ENCODE peak calls at places on chromosomes 16 and 17, in five cellular contexts. M is hepatocyte, A is neuronal stem cell, O is mesendoderm, J is IMR-90. U is an unnamed sample.

GRCh38 chr16:64412578-64413280 is 709.1 kb downstream of the CDH11 start:
- DNase-seq in A (no peak), M (no peak), O (no peak), J (peak; percentile 69), U (peak; percentile 57)

GRCh38 chr17:7046127-7046724 is 2.3 kb upstream of the SLC16A11 start:
- DNase-seq in A (no peak), O (peak; percentile 78), J (no peak), M (peak; percentile 91), U (peak; percentile 63)

GRCh38 chr17:81911969-81912368 is 770 bp upstream of the PCYT2 start:
- DNase-seq in J (no peak), A (no peak), M (no peak), O (no peak), U (no peak)

GRCh38 chr17:67051155-67051538 is 6.8 kb downstream of the CACNG1 start:
- DNase-seq in A (no peak), O (no peak), J (no peak), M (no peak), U (no peak)

GRCh38 chr17:68182940-68183551 is 64.8 kb upstream of the AMZ2 start:
- DNase-seq in J (no peak), M (no peak), A (no peak), O (peak; percentile 83), U (no peak)

GRCh38 chr16:674968-675883 is at the start of gene RHBDL1:
- DNase-seq in J (peak; percentile 42), O (peak; percentile 84), M (peak; percentile 56), A (no peak), U (peak; percentile 64)

GRCh38 chr16:28313587-28313986 is 21.3 kb downstream of the SBK1 start:
- DNase-seq in A (no peak), M (no peak), O (no peak), J (no peak), U (no peak)

GRCh38 chr17:2123467-2124251 is 68.8 kb downstream of the HIC1 start:
- DNase-seq in O (peak; percentile 15), A (no peak), M (peak; percentile 23), J (peak; percentile 34), U (peak; percentile 50)

GRCh38 chr17:28563475-28563874 is 7.8 kb downstream of the PIGS start:
- DNase-seq in M (no peak), O (peak; percentile 65), J (peak; percentile 60), A (no peak), U (peak; percentile 70)

GRCh38 chr17:57811633-57812280 is 38.1 kb downstream of the MRPS23 start:
- DNase-seq in M (no peak), O (no peak), A (no peak), J (no peak), U (no peak)

GRCh38 chr16:69890114-69890890 is 60.8 kb upstream of the CLEC18A start:
- DNase-seq in A (peak; percentile 57), O (peak; percentile 92), M (peak; percentile 75), J (peak; percentile 42), U (peak; percentile 71)

GRCh38 chr17:18988546-18989173 is 15.9 kb downstream of the FAM83G start:
- DNase-seq in M (peak; percentile 88), J (no peak), O (no peak), A (no peak), U (no peak)

GRCh38 chr16:14284930-14285541 is 213.9 kb downstream of the MRTFB start:
- DNase-seq in J (no peak), A (no peak), O (peak; percentile 82), M (peak; percentile 77), U (peak; percentile 79)

GRCh38 chr17:39236981-39237441 is 11.3 kb upstream of the STAC2 start:
- DNase-seq in O (no peak), A (no peak), J (no peak), M (peak; percentile 7), U (no peak)

GRCh38 chr16:10752843-10753523 is 9.3 kb downstream of the NUBP1 start:
- DNase-seq in M (no peak), J (no peak), A (no peak), O (no peak), U (no peak)

GRCh38 chr17:19534562-19535149 is 1.0 kb downstream of the SLC47A1 start:
- DNase-seq in J (no peak), M (no peak), O (no peak), A (no peak), U (no peak)

GRCh38 chr17:57527437-57528083 is 217.5 kb downstream of the CCDC182 start:
- DNase-seq in M (peak; percentile 55), O (no peak), A (peak; percentile 82), J (no peak), U (no peak)

GRCh38 chr17:65799454-65799853 is 238.0 kb upstream of the AXIN2 start:
- DNase-seq in A (no peak), O (no peak), J (no peak), M (no peak), U (no peak)

GRCh38 chr17:3647769-3648540 is 11.4 kb downstream of the CTNS start:
- DNase-seq in J (peak; percentile 55), O (peak; percentile 71), M (peak; percentile 81), A (no peak), U (peak; percentile 60)

GRCh38 chr17:75730065-75730464 is 8.8 kb downstream of the ITGB4 start:
- DNase-seq in J (no peak), A (no peak), O (no peak), M (no peak), U (no peak)

GRCh38 chr17:75637143-75637538 is 3.9 kb downstream of the SMIM5 start:
- DNase-seq in M (no peak), O (no peak), J (no peak), A (no peak), U (no peak)

DNA sequence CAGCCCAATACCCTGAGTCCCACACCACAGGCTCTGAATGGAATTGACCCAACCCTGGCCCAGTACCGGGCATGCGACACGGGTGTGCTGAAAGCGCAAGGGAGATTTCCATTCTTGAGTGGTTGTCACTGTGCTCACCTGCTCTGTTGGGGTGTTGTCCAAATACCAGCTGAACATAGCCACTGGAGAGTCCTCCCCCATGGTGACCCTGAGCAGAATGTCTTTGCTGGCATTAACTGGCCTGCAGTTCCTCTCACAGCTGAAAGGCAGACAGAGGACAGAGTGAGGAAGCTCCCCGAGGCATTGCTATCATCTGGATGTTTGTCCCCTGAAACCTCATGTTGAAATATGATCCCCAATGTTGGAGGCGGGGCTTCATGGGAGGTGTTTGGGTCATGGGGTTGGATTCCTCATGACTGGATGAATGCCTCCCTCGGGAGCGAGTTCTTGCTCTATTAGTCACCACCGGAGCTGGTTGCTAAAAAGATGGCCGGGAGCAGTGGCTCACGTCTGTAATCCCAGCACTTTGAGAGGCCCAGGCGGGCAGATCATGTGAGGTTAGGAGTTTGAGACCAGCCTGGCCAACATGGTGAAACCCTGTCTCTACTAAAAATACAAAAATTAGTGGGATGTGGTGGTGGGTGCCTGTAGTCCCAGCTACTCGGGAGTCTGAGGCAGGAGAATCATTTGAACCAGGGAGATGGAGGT is 57.3 kb upstream of the BCO1 start:
- DNase-seq in M (peak; percentile 94), O (peak; percentile 99), A (peak; percentile 90), J (peak; percentile 97), U (peak; percentile 98)
- H3K4me2 ChIP-seq in M (peak overlapping the region; percentile 40), O (no peak overlapping the region), A (peak overlapping the region; percentile 46), J (peak overlapping the region; percentile 64), U (peak overlapping the region; percentile 44)

DNA sequence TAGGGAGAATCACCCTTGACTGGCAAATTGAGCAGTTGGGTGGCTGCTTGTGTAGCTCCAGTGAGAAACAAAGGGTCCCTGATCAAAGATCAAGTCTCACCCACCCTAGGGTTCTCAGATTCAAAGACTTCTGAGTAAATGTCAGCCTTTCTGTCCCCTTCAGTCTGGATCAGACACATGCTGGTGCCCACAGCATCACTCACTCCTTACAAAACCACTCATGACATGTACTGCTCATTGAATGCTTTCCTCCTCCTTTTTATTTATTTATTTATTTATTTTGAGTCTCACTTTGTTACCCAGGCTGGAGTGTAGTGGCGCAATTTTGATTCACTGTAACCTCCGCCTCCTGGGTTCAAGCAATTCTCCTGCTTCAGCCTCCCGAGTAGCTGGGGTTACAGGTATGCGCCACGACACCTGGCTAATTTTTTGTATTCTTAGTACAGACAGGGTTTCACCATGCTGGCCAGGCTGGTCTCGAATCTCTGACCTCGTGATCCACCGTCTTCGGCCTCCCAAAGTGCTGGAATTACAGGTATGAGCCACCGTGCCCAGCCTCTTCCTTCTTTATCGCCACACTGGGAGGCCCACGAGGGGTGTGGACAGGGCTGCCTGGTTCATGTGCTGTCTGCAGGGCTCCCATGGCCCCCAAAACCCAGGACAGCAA is 462.0 kb upstream of the MAF start:
- DNase-seq in O (no peak), J (no peak), A (no peak), M (no peak), U (no peak)
- H3K27me3 ChIP-seq in O (no peaks in the 10 kb centered on the region), J (no peaks in the 10 kb centered on the region), A (peaks cover 2% of the 10 kb centered on the region), M (no peaks in the 10 kb centered on the region), U (no peaks in the 10 kb centered on the region)

DNA sequence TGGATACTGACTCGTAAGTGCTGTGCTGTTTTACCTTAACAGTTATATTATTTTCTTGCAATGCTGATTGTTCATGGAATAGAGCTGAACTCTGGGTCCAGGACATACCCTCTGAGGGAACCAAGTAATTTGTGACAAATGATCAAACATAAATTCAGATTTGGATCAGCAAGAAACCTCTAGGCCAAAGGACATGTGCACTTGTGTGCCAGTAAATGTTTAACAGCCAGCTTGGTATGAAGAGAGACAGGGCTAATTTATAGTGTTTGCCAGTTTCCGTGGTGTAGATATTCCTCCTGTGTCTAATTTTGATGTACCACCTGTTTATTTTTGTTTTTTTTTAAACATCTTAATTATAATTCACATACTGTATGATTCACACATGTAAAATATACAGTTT is 30.8 kb upstream of the MRC2 start:
- DNase-seq in J (no peak), A (no peak), O (no peak), M (no peak), U (no peak)
- H3K4me2 ChIP-seq in J (no peak overlapping the region), A (no peak overlapping the region), O (no peak overlapping the region), M (no peak overlapping the region), U (no peak overlapping the region)

GRCh38 chr16:74505011-74505410 is 83.7 kb upstream of the CLEC18B start:
- DNase-seq in M (no peak), O (peak; percentile 11), A (no peak), J (no peak), U (no peak)
- H3K27me3 ChIP-seq in M (no peaks in the 10 kb centered on the region), O (no peaks in the 10 kb centered on the region), A (no peaks in the 10 kb centered on the region), J (no peaks in the 10 kb centered on the region), U (no peaks in the 10 kb centered on the region)

GRCh38 chr16:87382023-87382785 is 1.4 kb downstream of the FBXO31 start:
- DNase-seq in M (peak; percentile 28), O (no peak), A (no peak), J (no peak), U (peak; percentile 49)

GRCh38 chr16:87380403-87380802 is 3.2 kb downstream of the FBXO31 start:
- DNase-seq in O (no peak), J (no peak), A (no peak), M (no peak), U (no peak)

GRCh38 chr16:87384162-87384999 is 805 bp upstream of the FBXO31 start:
- DNase-seq in O (no peak), A (no peak), J (no peak), M (peak; percentile 86), U (no peak)

GRCh38 chr16:87380875-87381274 is 2.7 kb downstream of the FBXO31 start:
- DNase-seq in O (peak; percentile 30), J (peak; percentile 61), A (no peak), M (no peak), U (peak; percentile 69)

GRCh38 chr16:87383522-87384161 is at the start of gene FBXO31:
- DNase-seq in M (peak; percentile 94), J (peak; percentile 94), A (peak; percentile 96), O (peak; percentile 98), U (peak; percentile 93)
- H3K4me2 ChIP-seq in M (peak within 1 kb of the TSS; percentile 96), J (peak within 1 kb of the TSS; percentile 84), A (peak within 1 kb of the TSS; percentile 96), O (peak within 1 kb of the TSS; percentile 62), U (peak within 1 kb of the TSS; percentile 96)

U was measured in mesenchymal stem cell.